ENCODE peak calls at places on chromosomes 3 and 15, in nine cellular contexts. L, M, I, U, T, R, C, F and D are unnamed samples.
A peak's percentile ranks its signal among the peaks of the same experiment; 100 is the strongest.

GRCh38 chr3:14560110-14560509 is 20.0 kb upstream of the GRIP2 start:
- DNase-seq in I (no peak), F (no peak), T (no peak), L (no peak), R (no peak), U (no peak), M (no peak), C (no peak), D (no peak)

GRCh38 chr3:96324087-96324486 is 490.3 kb upstream of the EPHA6 start:
- DNase-seq in U (no peak), F (no peak), M (no peak), C (no peak), T (no peak), R (no peak), L (no peak), I (no peak), D (no peak)

GRCh38 chr3:161252143-161252542 is 31.0 kb downstream of the NMD3 start:
- DNase-seq in T (no peak), I (no peak), M (no peak), R (no peak), F (no peak), L (no peak), U (no peak), C (no peak), D (no peak)

GRCh38 chr3:44939581-44940036 is 36.4 kb downstream of the ZDHHC3 start:
- DNase-seq in T (no peak), R (no peak), F (no peak), L (no peak), I (no peak), C (peak; percentile 71), U (no peak), M (no peak), D (no peak)

GRCh38 chr15:43285609-43286037 is 18.9 kb upstream of the TGM5 start:
- DNase-seq in M (peak; percentile 41), L (peak; percentile 86), R (peak; percentile 57), F (peak; percentile 81), U (no peak), I (peak; percentile 85), T (peak; percentile 86), C (peak; percentile 68), D (peak; percentile 45)

GRCh38 chr3:181933052-181933618 is 221.4 kb downstream of the SOX2 start:
- DNase-seq in L (no peak), R (no peak), T (no peak), C (no peak), M (no peak), F (no peak), I (no peak), U (no peak), D (no peak)

GRCh38 chr3:186742618-186743335 is 25.6 kb downstream of the KNG1 start:
- DNase-seq in T (no peak), U (no peak), L (no peak), R (no peak), M (no peak), F (no peak), C (no peak), I (no peak), D (no peak)

GRCh38 chr3:41224120-41224806 is 25.0 kb downstream of the CTNNB1 start:
- DNase-seq in C (no peak), L (peak; percentile 86), I (no peak), T (no peak), M (no peak), R (peak; percentile 75), F (peak; percentile 76), U (no peak), D (no peak)

GRCh38 chr3:13767896-13768295 is 112.0 kb downstream of the WNT7A start:
- DNase-seq in T (peak; percentile 18), F (no peak), M (no peak), U (no peak), I (no peak), L (no peak), C (no peak), R (no peak), D (no peak)

GRCh38 chr3:31695280-31696008 is 162.7 kb downstream of the STT3B start:
- DNase-seq in F (no peak), T (no peak), R (no peak), U (no peak), L (no peak), M (peak; percentile 36), I (peak; percentile 31), C (peak; percentile 38), D (no peak)

GRCh38 chr3:48747703-48748102 is 30.7 kb upstream of the IP6K2 start:
- DNase-seq in U (no peak), M (peak; percentile 33), C (no peak), F (peak; percentile 14), R (no peak), L (no peak), T (no peak), I (no peak), D (no peak)

GRCh38 chr15:68930268-68931022 is at the start of gene SPESP1:
- DNase-seq in T (no peak), C (no peak), L (no peak), M (peak; percentile 49), U (peak; percentile 80), F (peak; percentile 77), R (no peak), I (no peak), D (peak; percentile 76)

GRCh38 chr3:30456263-30456662 is 150.1 kb upstream of the TGFBR2 start:
- DNase-seq in U (no peak), F (no peak), T (no peak), M (no peak), L (no peak), C (no peak), R (no peak), I (no peak), D (no peak)

GRCh38 chr3:55322649-55323048 is 164.5 kb downstream of the WNT5A start:
- DNase-seq in F (no peak), I (no peak), R (no peak), T (no peak), M (no peak), L (no peak), U (peak; percentile 89), C (no peak), D (no peak)

GRCh38 chr15:58212909-58213526 is 74.8 kb downstream of the AQP9 start:
- DNase-seq in U (no peak), I (no peak), F (peak; percentile 40), R (peak; percentile 48), T (no peak), M (no peak), L (peak; percentile 62), C (peak; percentile 52), D (no peak)

GRCh38 chr15:66659384-66659783 is 42.7 kb upstream of the SMAD6 start:
- DNase-seq in M (no peak), F (no peak), C (no peak), T (no peak), U (no peak), L (no peak), I (no peak), R (no peak), D (no peak)

GRCh38 chr15:62475595-62475994 is 310.5 kb upstream of the C2CD4B start:
- DNase-seq in T (no peak), F (no peak), R (no peak), I (no peak), M (no peak), U (no peak), C (no peak), L (no peak), D (no peak)

GRCh38 chr3:102745881-102746280 is 311.1 kb downstream of the ZPLD1 start:
- DNase-seq in C (no peak), M (no peak), L (no peak), R (no peak), U (no peak), T (no peak), F (no peak), I (no peak), D (no peak)

GRCh38 chr3:179037361-179037760 is 34.2 kb downstream of the ZMAT3 start:
- DNase-seq in L (peak; percentile 94), R (peak; percentile 98), U (peak; percentile 96), I (no peak), M (no peak), F (no peak), T (no peak), C (no peak), D (peak; percentile 22)

GRCh38 chr3:139258276-139258675 is 85.5 kb upstream of the MRPS22 start:
- DNase-seq in U (no peak), I (no peak), C (no peak), R (no peak), F (no peak), L (no peak), T (no peak), M (no peak), D (no peak)

GRCh38 chr3:171833775-171834460 is 9.2 kb upstream of the TMEM212 start:
- DNase-seq in C (no peak), L (peak; percentile 40), U (no peak), R (peak; percentile 43), I (peak; percentile 32), F (peak; percentile 72), T (peak; percentile 28), M (no peak), D (no peak)

GRCh38 chr3:122961146-122961545 is 66.4 kb downstream of the SEMA5B start:
- DNase-seq in U (no peak), C (no peak), T (no peak), I (no peak), L (no peak), M (no peak), R (peak; percentile 67), F (no peak), D (no peak)